ENCODE peak calls at places on chromosomes 5 and 9, in five cellular contexts. One of them, this sample, is unnamed.
A peak's percentile ranks its signal among the peaks of the same experiment; 100 is the strongest.

GRCh38 chr5:120388016-120388781 is 75.9 kb upstream of the PRR16 start:
- DNase-seq in lower lobe of right lung: no peak
- DNase-seq in stimulated activated CD8-positive, alpha-beta memory T cell treated with anti-CD3 and anti-CD28 coated beads, Interleukin-4, amount 100 ng/mL, for 4 hours: no peak
- DNase-seq in GOT3: no peak
- DNase-seq in IMR-90: peak; percentile 95
- DNase-seq in this sample: no peak

GRCh38 chr9:36862206-36863145 is 171.6 kb downstream of the PAX5 start:
- DNase-seq in lower lobe of right lung: peak; percentile 40
- DNase-seq in stimulated activated CD8-positive, alpha-beta memory T cell treated with anti-CD3 and anti-CD28 coated beads, Interleukin-4, amount 100 ng/mL, for 4 hours: no peak
- DNase-seq in GOT3: no peak
- DNase-seq in IMR-90: peak; percentile 35
- DNase-seq in this sample: peak; percentile 19

GRCh38 chr5:177472460-177473441 is 683 bp downstream of the DBN1 start:
- DNase-seq in lower lobe of right lung: no peak
- DNase-seq in stimulated activated CD8-positive, alpha-beta memory T cell treated with anti-CD3 and anti-CD28 coated beads, Interleukin-4, amount 100 ng/mL, for 4 hours: peak; percentile 67
- DNase-seq in GOT3: no peak
- DNase-seq in IMR-90: no peak
- DNase-seq in this sample: no peak

GRCh38 chr9:134724231-134724911 is 82.8 kb downstream of the COL5A1 start:
- DNase-seq in lower lobe of right lung: no peak
- DNase-seq in stimulated activated CD8-positive, alpha-beta memory T cell treated with anti-CD3 and anti-CD28 coated beads, Interleukin-4, amount 100 ng/mL, for 4 hours: no peak
- DNase-seq in GOT3: no peak
- DNase-seq in IMR-90: peak; percentile 55
- DNase-seq in this sample: no peak

GRCh38 chr5:179054876-179055275 is 5.3 kb upstream of the ZNF354C start:
- DNase-seq in lower lobe of right lung: no peak
- DNase-seq in stimulated activated CD8-positive, alpha-beta memory T cell treated with anti-CD3 and anti-CD28 coated beads, Interleukin-4, amount 100 ng/mL, for 4 hours: no peak
- DNase-seq in GOT3: no peak
- DNase-seq in IMR-90: no peak
- DNase-seq in this sample: no peak

GRCh38 chr5:18008940-18009339 is 374.7 kb downstream of the TAF11L14 start:
- DNase-seq in lower lobe of right lung: no peak
- DNase-seq in stimulated activated CD8-positive, alpha-beta memory T cell treated with anti-CD3 and anti-CD28 coated beads, Interleukin-4, amount 100 ng/mL, for 4 hours: no peak
- DNase-seq in GOT3: no peak
- DNase-seq in IMR-90: no peak
- DNase-seq in this sample: no peak

GRCh38 chr5:61440596-61440995 is 108.5 kb downstream of the ZSWIM6 start:
- DNase-seq in lower lobe of right lung: no peak
- DNase-seq in stimulated activated CD8-positive, alpha-beta memory T cell treated with anti-CD3 and anti-CD28 coated beads, Interleukin-4, amount 100 ng/mL, for 4 hours: no peak
- DNase-seq in GOT3: no peak
- DNase-seq in IMR-90: no peak
- DNase-seq in this sample: no peak

GRCh38 chr9:125956102-125956501 is 208.9 kb downstream of the PBX3 start:
- DNase-seq in lower lobe of right lung: no peak
- DNase-seq in stimulated activated CD8-positive, alpha-beta memory T cell treated with anti-CD3 and anti-CD28 coated beads, Interleukin-4, amount 100 ng/mL, for 4 hours: no peak
- DNase-seq in GOT3: no peak
- DNase-seq in IMR-90: no peak
- DNase-seq in this sample: no peak

GRCh38 chr5:143172736-143173135 is 230.8 kb downstream of the NR3C1 start:
- DNase-seq in lower lobe of right lung: no peak
- DNase-seq in stimulated activated CD8-positive, alpha-beta memory T cell treated with anti-CD3 and anti-CD28 coated beads, Interleukin-4, amount 100 ng/mL, for 4 hours: no peak
- DNase-seq in GOT3: no peak
- DNase-seq in IMR-90: no peak
- DNase-seq in this sample: no peak

GRCh38 chr9:137273616-137274320 is 3.8 kb upstream of the TOR4A start:
- DNase-seq in lower lobe of right lung: peak; percentile 55
- DNase-seq in stimulated activated CD8-positive, alpha-beta memory T cell treated with anti-CD3 and anti-CD28 coated beads, Interleukin-4, amount 100 ng/mL, for 4 hours: no peak
- DNase-seq in GOT3: no peak
- DNase-seq in IMR-90: no peak
- DNase-seq in this sample: peak; percentile 64

GRCh38 chr5:59218424-59219045 is 635.7 kb downstream of the RAB3C start:
- DNase-seq in lower lobe of right lung: no peak
- DNase-seq in stimulated activated CD8-positive, alpha-beta memory T cell treated with anti-CD3 and anti-CD28 coated beads, Interleukin-4, amount 100 ng/mL, for 4 hours: no peak
- DNase-seq in GOT3: no peak
- DNase-seq in IMR-90: peak; percentile 3
- DNase-seq in this sample: no peak

GRCh38 chr5:120926471-120926870 is 462.4 kb downstream of the PRR16 start:
- DNase-seq in lower lobe of right lung: no peak
- DNase-seq in stimulated activated CD8-positive, alpha-beta memory T cell treated with anti-CD3 and anti-CD28 coated beads, Interleukin-4, amount 100 ng/mL, for 4 hours: no peak
- DNase-seq in GOT3: no peak
- DNase-seq in IMR-90: no peak
- DNase-seq in this sample: no peak

GRCh38 chr5:14851597-14851996 is 20.0 kb downstream of the ANKH start:
- DNase-seq in lower lobe of right lung: no peak
- DNase-seq in stimulated activated CD8-positive, alpha-beta memory T cell treated with anti-CD3 and anti-CD28 coated beads, Interleukin-4, amount 100 ng/mL, for 4 hours: no peak
- DNase-seq in GOT3: no peak
- DNase-seq in IMR-90: no peak
- DNase-seq in this sample: no peak

GRCh38 chr5:98977723-98978122 is 48.9 kb upstream of the CHD1 start:
- DNase-seq in lower lobe of right lung: no peak
- DNase-seq in stimulated activated CD8-positive, alpha-beta memory T cell treated with anti-CD3 and anti-CD28 coated beads, Interleukin-4, amount 100 ng/mL, for 4 hours: no peak
- DNase-seq in GOT3: no peak
- DNase-seq in IMR-90: no peak
- DNase-seq in this sample: peak; percentile 77

GRCh38 chr5:98214240-98215051 is 559.0 kb upstream of the RGMB start:
- DNase-seq in lower lobe of right lung: no peak
- DNase-seq in stimulated activated CD8-positive, alpha-beta memory T cell treated with anti-CD3 and anti-CD28 coated beads, Interleukin-4, amount 100 ng/mL, for 4 hours: no peak
- DNase-seq in GOT3: no peak
- DNase-seq in IMR-90: peak; percentile 45
- DNase-seq in this sample: no peak

GRCh38 chr9:109254317-109254716 is 66.5 kb downstream of the EPB41L4B start:
- DNase-seq in lower lobe of right lung: no peak
- DNase-seq in stimulated activated CD8-positive, alpha-beta memory T cell treated with anti-CD3 and anti-CD28 coated beads, Interleukin-4, amount 100 ng/mL, for 4 hours: no peak
- DNase-seq in GOT3: no peak
- DNase-seq in IMR-90: peak; percentile 86
- DNase-seq in this sample: no peak

GRCh38 chr5:132776077-132776931 is 735 bp downstream of the SEPTIN8 start:
- DNase-seq in lower lobe of right lung: no peak
- DNase-seq in stimulated activated CD8-positive, alpha-beta memory T cell treated with anti-CD3 and anti-CD28 coated beads, Interleukin-4, amount 100 ng/mL, for 4 hours: no peak
- DNase-seq in GOT3: no peak
- DNase-seq in IMR-90: no peak
- DNase-seq in this sample: no peak

GRCh38 chr5:127430627-127431026 is 86.8 kb upstream of the PRRC1 start:
- DNase-seq in lower lobe of right lung: no peak
- DNase-seq in stimulated activated CD8-positive, alpha-beta memory T cell treated with anti-CD3 and anti-CD28 coated beads, Interleukin-4, amount 100 ng/mL, for 4 hours: no peak
- DNase-seq in GOT3: no peak
- DNase-seq in IMR-90: no peak
- DNase-seq in this sample: no peak

GRCh38 chr5:179668404-179668803 is 12.4 kb downstream of the CBY3 start:
- DNase-seq in lower lobe of right lung: no peak
- DNase-seq in stimulated activated CD8-positive, alpha-beta memory T cell treated with anti-CD3 and anti-CD28 coated beads, Interleukin-4, amount 100 ng/mL, for 4 hours: peak; percentile 1
- DNase-seq in GOT3: no peak
- DNase-seq in IMR-90: peak; percentile 54
- DNase-seq in this sample: no peak

GRCh38 chr5:32339198-32339597 is 26.5 kb upstream of the MTMR12 start:
- DNase-seq in lower lobe of right lung: no peak
- DNase-seq in stimulated activated CD8-positive, alpha-beta memory T cell treated with anti-CD3 and anti-CD28 coated beads, Interleukin-4, amount 100 ng/mL, for 4 hours: no peak
- DNase-seq in GOT3: no peak
- DNase-seq in IMR-90: peak; percentile 16
- DNase-seq in this sample: no peak

This sample was measured in right lobe of liver.